ENCODE peak calls at places on chromosomes 4 and X, in six cellular contexts. One of them, this sample, is unnamed.

GRCh38 chrX:153971124-153971631 is 440 bp downstream of the HCFC1 start:
- DNase-seq in fibroblast of lung: peak
- DNase-seq in OCI-LY7: peak
- DNase-seq in MM.1S: peak
- DNase-seq in A549: peak
- DNase-seq in mesenchymal stem cell: peak
- DNase-seq in this sample: peak

GRCh38 chr4:169044723-169045447 is 34.8 kb upstream of the CBR4 start:
- DNase-seq in fibroblast of lung: no peak
- DNase-seq in OCI-LY7: no peak
- DNase-seq in MM.1S: no peak
- DNase-seq in A549: no peak
- DNase-seq in mesenchymal stem cell: no peak
- DNase-seq in this sample: no peak

GRCh38 chrX:148135738-148136137 is 154.6 kb downstream of the FMR1NB start:
- DNase-seq in fibroblast of lung: peak
- DNase-seq in OCI-LY7: no peak
- DNase-seq in MM.1S: no peak
- DNase-seq in A549: no peak
- DNase-seq in mesenchymal stem cell: no peak
- DNase-seq in this sample: no peak

GRCh38 chr4:128830906-128831525 is 21.5 kb downstream of the JADE1 start:
- DNase-seq in fibroblast of lung: peak
- DNase-seq in OCI-LY7: peak
- DNase-seq in MM.1S: no peak
- DNase-seq in A549: no peak
- DNase-seq in mesenchymal stem cell: peak
- DNase-seq in this sample: no peak

GRCh38 chr4:108559067-108559793 is 61.1 kb upstream of the RPL34 start:
- DNase-seq in fibroblast of lung: no peak
- DNase-seq in OCI-LY7: no peak
- DNase-seq in MM.1S: no peak
- DNase-seq in A549: no peak
- DNase-seq in mesenchymal stem cell: peak
- DNase-seq in this sample: no peak

GRCh38 chr4:75036046-75036445 is 103.1 kb downstream of the PARM1 start:
- DNase-seq in fibroblast of lung: no peak
- DNase-seq in OCI-LY7: no peak
- DNase-seq in MM.1S: no peak
- DNase-seq in A549: no peak
- DNase-seq in mesenchymal stem cell: no peak
- DNase-seq in this sample: no peak

GRCh38 chr4:100420571-100420970 is 97.3 kb downstream of the EMCN start:
- DNase-seq in fibroblast of lung: peak
- DNase-seq in OCI-LY7: no peak
- DNase-seq in MM.1S: no peak
- DNase-seq in A549: no peak
- DNase-seq in mesenchymal stem cell: no peak
- DNase-seq in this sample: no peak

GRCh38 chrX:135213200-135213844 is 38.5 kb upstream of the ETDA start:
- DNase-seq in fibroblast of lung: no peak
- DNase-seq in OCI-LY7: no peak
- DNase-seq in MM.1S: no peak
- DNase-seq in A549: no peak
- DNase-seq in mesenchymal stem cell: no peak
- DNase-seq in this sample: no peak

GRCh38 chrX:141341341-141341740 is 99.0 kb upstream of the SPANXC start:
- DNase-seq in fibroblast of lung: peak
- DNase-seq in OCI-LY7: no peak
- DNase-seq in MM.1S: no peak
- DNase-seq in A549: peak
- DNase-seq in mesenchymal stem cell: peak
- DNase-seq in this sample: no peak

GRCh38 chrX:82230013-82230412 is 1028.1 kb downstream of the SH3BGRL start:
- DNase-seq in fibroblast of lung: no peak
- DNase-seq in OCI-LY7: no peak
- DNase-seq in MM.1S: no peak
- DNase-seq in A549: no peak
- DNase-seq in mesenchymal stem cell: no peak
- DNase-seq in this sample: no peak

GRCh38 chrX:42096262-42096939 is 173.0 kb upstream of the CASK start:
- DNase-seq in fibroblast of lung: peak
- DNase-seq in OCI-LY7: no peak
- DNase-seq in MM.1S: no peak
- DNase-seq in A549: peak
- DNase-seq in mesenchymal stem cell: peak
- DNase-seq in this sample: peak

GRCh38 chr4:76931576-76932276 is 17.8 kb upstream of the SEPTIN11 start:
- DNase-seq in fibroblast of lung: no peak
- DNase-seq in OCI-LY7: no peak
- DNase-seq in MM.1S: no peak
- DNase-seq in A549: no peak
- DNase-seq in mesenchymal stem cell: no peak
- DNase-seq in this sample: no peak

GRCh38 chrX:31038585-31039326 is 33.1 kb downstream of the FTHL17 start:
- DNase-seq in fibroblast of lung: peak
- DNase-seq in OCI-LY7: peak
- DNase-seq in MM.1S: peak
- DNase-seq in A549: peak
- DNase-seq in mesenchymal stem cell: peak
- DNase-seq in this sample: no peak

GRCh38 chr4:16227462-16227868 is 1.2 kb upstream of the TAPT1 start:
- DNase-seq in fibroblast of lung: peak
- DNase-seq in OCI-LY7: peak
- DNase-seq in MM.1S: peak
- DNase-seq in A549: no peak
- DNase-seq in mesenchymal stem cell: peak
- DNase-seq in this sample: no peak

GRCh38 chrX:39022106-39022505 is 220.8 kb downstream of the MID1IP1 start:
- DNase-seq in fibroblast of lung: peak
- DNase-seq in OCI-LY7: no peak
- DNase-seq in MM.1S: no peak
- DNase-seq in A549: no peak
- DNase-seq in mesenchymal stem cell: no peak
- DNase-seq in this sample: no peak

GRCh38 chrX:108036298-108036973 is 8.4 kb upstream of the VSIG1 start:
- DNase-seq in fibroblast of lung: peak
- DNase-seq in OCI-LY7: no peak
- DNase-seq in MM.1S: no peak
- DNase-seq in A549: peak
- DNase-seq in mesenchymal stem cell: peak
- DNase-seq in this sample: peak

GRCh38 chr4:26809811-26810210 is 50.8 kb upstream of the STIM2 start:
- DNase-seq in fibroblast of lung: no peak
- DNase-seq in OCI-LY7: no peak
- DNase-seq in MM.1S: no peak
- DNase-seq in A549: no peak
- DNase-seq in mesenchymal stem cell: no peak
- DNase-seq in this sample: no peak

GRCh38 chrX:132330156-132330729 is 111.0 kb upstream of the RAP2C start:
- DNase-seq in fibroblast of lung: no peak
- DNase-seq in OCI-LY7: no peak
- DNase-seq in MM.1S: peak
- DNase-seq in A549: no peak
- DNase-seq in mesenchymal stem cell: no peak
- DNase-seq in this sample: no peak

GRCh38 chr4:6271701-6272465 is 2.2 kb downstream of the WFS1 start:
- DNase-seq in fibroblast of lung: no peak
- DNase-seq in OCI-LY7: no peak
- DNase-seq in MM.1S: no peak
- DNase-seq in A549: no peak
- DNase-seq in mesenchymal stem cell: no peak
- DNase-seq in this sample: no peak

GRCh38 chr4:179981161-179981560 is 2262.0 kb upstream of the TENM3 start:
- DNase-seq in fibroblast of lung: no peak
- DNase-seq in OCI-LY7: no peak
- DNase-seq in MM.1S: no peak
- DNase-seq in A549: no peak
- DNase-seq in mesenchymal stem cell: no peak
- DNase-seq in this sample: no peak

GRCh38 chr4:304987-305680 is at the start of gene ZNF732:
- DNase-seq in fibroblast of lung: peak
- DNase-seq in OCI-LY7: no peak
- DNase-seq in MM.1S: no peak
- DNase-seq in A549: no peak
- DNase-seq in mesenchymal stem cell: peak
- DNase-seq in this sample: peak

GRCh38 chrX:150257348-150258175 is 105.6 kb upstream of the MAMLD1 start:
- DNase-seq in fibroblast of lung: no peak
- DNase-seq in OCI-LY7: no peak
- DNase-seq in MM.1S: no peak
- DNase-seq in A549: no peak
- DNase-seq in mesenchymal stem cell: no peak
- DNase-seq in this sample: no peak

GRCh38 chrX:1531106-1531890 is 5.7 kb downstream of the P2RY8 start:
- DNase-seq in fibroblast of lung: no peak
- DNase-seq in OCI-LY7: no peak
- DNase-seq in MM.1S: no peak
- DNase-seq in A549: no peak
- DNase-seq in mesenchymal stem cell: no peak
- DNase-seq in this sample: no peak

GRCh38 chrX:84046403-84046984 is 141.5 kb downstream of the RPS6KA6 start:
- DNase-seq in fibroblast of lung: peak
- DNase-seq in OCI-LY7: peak
- DNase-seq in MM.1S: peak
- DNase-seq in A549: peak
- DNase-seq in mesenchymal stem cell: peak
- DNase-seq in this sample: peak

GRCh38 chr4:41430796-41431195 is 107.2 kb upstream of the LIMCH1 start:
- DNase-seq in fibroblast of lung: peak
- DNase-seq in OCI-LY7: no peak
- DNase-seq in MM.1S: no peak
- DNase-seq in A549: no peak
- DNase-seq in mesenchymal stem cell: no peak
- DNase-seq in this sample: no peak

GRCh38 chr4:120005527-120005926 is 61.1 kb downstream of the MAD2L1 start:
- DNase-seq in fibroblast of lung: no peak
- DNase-seq in OCI-LY7: no peak
- DNase-seq in MM.1S: no peak
- DNase-seq in A549: no peak
- DNase-seq in mesenchymal stem cell: no peak
- DNase-seq in this sample: no peak

GRCh38 chr4:120008957-120009356 is 57.7 kb downstream of the MAD2L1 start:
- DNase-seq in fibroblast of lung: no peak
- DNase-seq in OCI-LY7: no peak
- DNase-seq in MM.1S: no peak
- DNase-seq in A549: no peak
- DNase-seq in mesenchymal stem cell: peak
- DNase-seq in this sample: no peak

GRCh38 chr4:120005091-120005490 is 61.6 kb downstream of the MAD2L1 start:
- DNase-seq in fibroblast of lung: peak
- DNase-seq in OCI-LY7: no peak
- DNase-seq in MM.1S: no peak
- DNase-seq in A549: no peak
- DNase-seq in mesenchymal stem cell: no peak
- DNase-seq in this sample: no peak

GRCh38 chr4:120008075-120008474 is 58.6 kb downstream of the MAD2L1 start:
- DNase-seq in fibroblast of lung: no peak
- DNase-seq in OCI-LY7: no peak
- DNase-seq in MM.1S: no peak
- DNase-seq in A549: no peak
- DNase-seq in mesenchymal stem cell: no peak
- DNase-seq in this sample: no peak

GRCh38 chr4:120007171-120007894 is 59.3 kb downstream of the MAD2L1 start:
- DNase-seq in fibroblast of lung: peak
- DNase-seq in OCI-LY7: no peak
- DNase-seq in MM.1S: no peak
- DNase-seq in A549: no peak
- DNase-seq in mesenchymal stem cell: peak
- DNase-seq in this sample: no peak
- H3K4me2 ChIP-seq in fibroblast of lung: peak
- H3K4me2 ChIP-seq in OCI-LY7: no peak
- H3K4me2 ChIP-seq in MM.1S: no peak
- H3K4me2 ChIP-seq in A549: no peak
- H3K4me2 ChIP-seq in mesenchymal stem cell: no peak
- H3K4me2 ChIP-seq in this sample: no peak

GRCh38 chrX:67546496-67547423 is 2.9 kb downstream of the AR start:
- DNase-seq in fibroblast of lung: no peak
- DNase-seq in OCI-LY7: no peak
- DNase-seq in MM.1S: no peak
- DNase-seq in A549: no peak
- DNase-seq in mesenchymal stem cell: peak
- DNase-seq in this sample: no peak

GRCh38 chrX:67544871-67545771 is 1.3 kb downstream of the AR start:
- DNase-seq in fibroblast of lung: peak
- DNase-seq in OCI-LY7: no peak
- DNase-seq in MM.1S: no peak
- DNase-seq in A549: no peak
- DNase-seq in mesenchymal stem cell: peak
- DNase-seq in this sample: no peak

GRCh38 chrX:67543818-67544217 is at the start of gene AR:
- DNase-seq in fibroblast of lung: peak
- DNase-seq in OCI-LY7: no peak
- DNase-seq in MM.1S: no peak
- DNase-seq in A549: peak
- DNase-seq in mesenchymal stem cell: peak
- DNase-seq in this sample: no peak

GRCh38 chrX:67545772-67546495 is 2.1 kb downstream of the AR start:
- DNase-seq in fibroblast of lung: peak
- DNase-seq in OCI-LY7: no peak
- DNase-seq in MM.1S: no peak
- DNase-seq in A549: no peak
- DNase-seq in mesenchymal stem cell: peak
- DNase-seq in this sample: no peak

GRCh38 chrX:67544281-67544680 is 460 bp downstream of the AR start:
- DNase-seq in fibroblast of lung: peak
- DNase-seq in OCI-LY7: no peak
- DNase-seq in MM.1S: peak
- DNase-seq in A549: no peak
- DNase-seq in mesenchymal stem cell: peak
- DNase-seq in this sample: no peak
- H3K27ac ChIP-seq in fibroblast of lung: no peak
- H3K27ac ChIP-seq in OCI-LY7: no peak
- H3K27ac ChIP-seq in MM.1S: no peak
- H3K27ac ChIP-seq in A549: peak
- H3K27ac ChIP-seq in mesenchymal stem cell: peak
- H3K27ac ChIP-seq in this sample: no peak

GRCh38 chr4:112297495-112297894 is 326 bp downstream of the ALPK1 start:
- DNase-seq in fibroblast of lung: peak
- DNase-seq in OCI-LY7: no peak
- DNase-seq in MM.1S: no peak
- DNase-seq in A549: no peak
- DNase-seq in mesenchymal stem cell: no peak
- DNase-seq in this sample: no peak
- H3K4me2 ChIP-seq in fibroblast of lung: peak
- H3K4me2 ChIP-seq in OCI-LY7: peak
- H3K4me2 ChIP-seq in MM.1S: peak
- H3K4me2 ChIP-seq in A549: peak
- H3K4me2 ChIP-seq in mesenchymal stem cell: peak
- H3K4me2 ChIP-seq in this sample: peak

DNA sequence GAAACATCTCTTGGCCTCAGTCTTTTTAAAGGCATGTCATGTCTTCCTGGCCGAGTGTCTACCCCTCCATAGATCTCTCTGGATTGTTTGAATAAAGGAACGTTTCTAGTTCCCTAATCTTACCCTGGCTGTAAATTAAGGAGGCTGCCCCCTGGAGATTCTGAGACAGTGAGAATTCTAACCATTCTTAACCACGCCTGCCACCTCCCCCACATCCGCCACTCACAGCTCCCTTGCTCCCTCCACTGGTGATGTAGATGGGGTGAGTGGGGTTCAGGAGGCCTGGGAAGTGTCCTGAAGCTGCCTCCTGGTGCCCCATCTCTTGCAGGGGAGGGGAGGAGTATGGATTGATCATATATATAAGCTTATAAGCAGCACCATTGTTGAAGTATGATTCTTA is 48.0 kb upstream of the TRIM2 start:
- DNase-seq in fibroblast of lung: peak
- DNase-seq in OCI-LY7: peak
- DNase-seq in MM.1S: no peak
- DNase-seq in A549: no peak
- DNase-seq in mesenchymal stem cell: no peak
- DNase-seq in this sample: no peak
- H3K27ac ChIP-seq in fibroblast of lung: no peak
- H3K27ac ChIP-seq in OCI-LY7: no peak
- H3K27ac ChIP-seq in MM.1S: no peak
- H3K27ac ChIP-seq in A549: peak
- H3K27ac ChIP-seq in mesenchymal stem cell: no peak
- H3K27ac ChIP-seq in this sample: no peak

This sample was measured in keratinocyte.